ENCODE peak calls at places on chromosomes 1 and 21, in five cellular contexts. O is SK-N-SH, P is K562, V is IMR-90, K is HepG2. G is an unnamed sample.

GRCh38 chr1:115810609-115811008 is 30.3 kb downstream of the NHLH2 start:
- DNase-seq in P (no peak), O (no peak), V (no peak), K (no peak), G (no peak)

GRCh38 chr21:14591882-14592281 is 45.8 kb upstream of the SAMSN1 start:
- DNase-seq in K (no peak), V (no peak), O (no peak), P (no peak), G (no peak)

GRCh38 chr1:204990059-204990664 is 52.9 kb upstream of the CNTN2 start:
- DNase-seq in O (no peak), V (no peak), K (no peak), P (no peak), G (no peak)

GRCh38 chr1:32242341-32242851 is 4.6 kb upstream of the FAM167B start:
- DNase-seq in V (no peak), O (peak), K (no peak), P (no peak), G (no peak)

GRCh38 chr1:56061824-56062223 is 517.5 kb downstream of the PLPP3 start:
- DNase-seq in V (no peak), K (no peak), P (no peak), O (no peak), G (no peak)

GRCh38 chr1:239228451-239228850 is 157.9 kb upstream of the CHRM3 start:
- DNase-seq in K (no peak), O (no peak), V (no peak), P (no peak), G (no peak)

GRCh38 chr1:88847618-88848017 is 43.7 kb downstream of the GTF2B start:
- DNase-seq in V (no peak), O (no peak), P (no peak), K (no peak), G (no peak)

GRCh38 chr1:58649555-58649954 is 50.3 kb downstream of the MYSM1 start:
- DNase-seq in O (no peak), V (no peak), P (no peak), K (no peak), G (no peak)

GRCh38 chr1:205379056-205379455 is 22.3 kb upstream of the KLHDC8A start:
- DNase-seq in V (no peak), O (no peak), K (no peak), P (no peak), G (no peak)

GRCh38 chr1:109089242-109090015 is 1.1 kb upstream of the TMEM167B start:
- DNase-seq in K (peak), O (peak), P (peak), V (peak), G (peak)

GRCh38 chr1:228166170-228166936 is 749 bp downstream of the IBA57 start:
- DNase-seq in K (peak), P (peak), V (peak), O (peak), G (peak)

GRCh38 chr1:212771341-212771740 is 20.2 kb downstream of the NSL1 start:
- DNase-seq in P (no peak), V (no peak), O (no peak), K (no peak), G (no peak)

GRCh38 chr1:236748471-236748870 is 46.6 kb upstream of the MTR start:
- DNase-seq in K (no peak), V (no peak), O (no peak), P (no peak), G (no peak)

GRCh38 chr1:20530901-20531300 is 21.5 kb upstream of the FAM43B start:
- DNase-seq in V (no peak), O (no peak), P (no peak), K (no peak), G (peak)

GRCh38 chr1:10387611-10388386 is 11.1 kb upstream of the PGD start:
- DNase-seq in V (peak), P (peak), O (no peak), K (no peak), G (peak)

GRCh38 chr1:209732725-209733124 is 23.1 kb upstream of the TRAF3IP3 start:
- DNase-seq in P (no peak), K (no peak), V (no peak), O (no peak), G (no peak)

GRCh38 chr1:178052650-178053461 is 41.0 kb upstream of the RASAL2 start:
- DNase-seq in P (no peak), V (peak), K (peak), O (no peak), G (peak)

GRCh38 chr1:175208773-175209492 is 16.4 kb upstream of the KIAA0040 start:
- DNase-seq in P (no peak), K (no peak), V (no peak), O (no peak), G (no peak)

GRCh38 chr1:36157973-36158826 is 2.2 kb downstream of the MAP7D1 start:
- DNase-seq in K (no peak), O (no peak), P (no peak), V (no peak), G (no peak)

GRCh38 chr1:234620272-234620711 is 10.3 kb upstream of the IRF2BP2 start:
- DNase-seq in O (no peak), K (no peak), P (no peak), V (no peak), G (no peak)

GRCh38 chr1:165375623-165376022 is 19.1 kb upstream of the LMX1A start:
- DNase-seq in O (no peak), P (no peak), V (no peak), K (no peak), G (no peak)

GRCh38 chr1:87226341-87226760 is 102.3 kb upstream of the LMO4 start:
- DNase-seq in O (no peak), V (peak), P (no peak), K (peak), G (peak)

GRCh38 chr1:202349263-202349928 is 897 bp downstream of the PPP1R12B start:
- DNase-seq in P (peak), V (peak), K (peak), O (peak), G (peak)

GRCh38 chr1:235739631-235740030 is 90.0 kb upstream of the GNG4 start:
- DNase-seq in V (peak), K (no peak), P (no peak), O (no peak), G (no peak)

GRCh38 chr1:97006044-97006676 is 284.6 kb downstream of the PTBP2 start:
- DNase-seq in P (no peak), K (no peak), V (peak), O (no peak), G (no peak)

GRCh38 chr1:228100822-228101613 is 2.1 kb downstream of the C1orf35 start:
- DNase-seq in K (no peak), P (peak), O (peak), V (no peak), G (no peak)

GRCh38 chr1:100995196-100995983 is 30.2 kb downstream of the DPH5 start:
- DNase-seq in V (peak), O (no peak), K (no peak), P (no peak), G (no peak)

GRCh38 chr1:112509660-112510178 is 954 bp downstream of the WNT2B start:
- DNase-seq in K (no peak), O (no peak), P (no peak), V (no peak), G (no peak)

GRCh38 chr1:158329807-158330206 is 1.5 kb downstream of the CD1B start:
- DNase-seq in O (no peak), K (no peak), P (no peak), V (no peak), G (peak)

GRCh38 chr1:217482356-217483102 is 148.4 kb downstream of the GPATCH2 start:
- DNase-seq in P (no peak), O (no peak), K (no peak), V (peak), G (no peak)

GRCh38 chr1:204630460-204630905 is 55.1 kb downstream of the LRRN2 start:
- DNase-seq in P (peak), K (no peak), O (peak), V (no peak), G (no peak)

GRCh38 chr1:71660417-71660816 is 579.6 kb upstream of the ZRANB2 start:
- DNase-seq in P (no peak), O (no peak), V (peak), K (no peak), G (no peak)

GRCh38 chr1:20370628-20371200 is 80.0 kb downstream of the VWA5B1 start:
- DNase-seq in O (peak), K (no peak), P (no peak), V (no peak), G (no peak)

GRCh38 chr1:31238986-31239613 is 587 bp downstream of the NKAIN1 start:
- DNase-seq in P (no peak), K (no peak), O (peak), V (no peak), G (no peak)

GRCh38 chr1:99385852-99386251 is 121.6 kb downstream of the PLPPR4 start:
- DNase-seq in O (no peak), V (no peak), P (no peak), K (no peak), G (no peak)

GRCh38 chr1:67407498-67407897 is 22.7 kb downstream of the SERBP1 start:
- DNase-seq in P (no peak), K (no peak), O (no peak), V (peak), G (no peak)
- H3K27ac ChIP-seq in P (no peak), K (no peak), O (no peak), V (no peak), G (no peak)

DNA sequence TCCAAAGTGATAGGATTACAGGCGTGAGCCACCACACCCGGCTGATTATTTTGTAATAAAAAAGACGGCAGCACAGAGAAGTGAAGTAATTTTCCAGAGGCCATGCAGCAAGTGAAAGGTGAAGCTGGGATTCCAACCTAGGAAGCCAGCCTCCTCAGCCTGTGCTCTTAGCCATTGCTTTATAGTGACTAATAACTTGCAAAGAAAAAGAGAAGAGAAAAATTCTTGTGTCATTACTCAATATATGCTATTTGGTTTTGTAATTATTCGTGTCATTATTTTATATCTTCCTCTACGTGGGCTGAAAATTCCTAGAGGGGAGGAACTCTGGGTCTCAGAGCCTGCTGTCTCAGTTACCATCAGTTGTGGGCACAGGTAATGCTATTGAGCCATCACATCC is 1.6 kb upstream of the IER5 start:
- DNase-seq in K (no peak), O (no peak), P (no peak), V (peak), G (peak)
- TF ChIP-seq SMC3 in K (no peak), O (no peak), P (no peak), V (no peak), G (no peak)

GRCh38 chr1:27349784-27350672 is 8.2 kb downstream of the SYTL1 start:
- DNase-seq in P (no peak), O (peak), V (peak), K (no peak), G (peak)
- TF ChIP-seq USF2 in P (no peak), O (no peak), V (peak), K (no peak), G (no peak)

DNA sequence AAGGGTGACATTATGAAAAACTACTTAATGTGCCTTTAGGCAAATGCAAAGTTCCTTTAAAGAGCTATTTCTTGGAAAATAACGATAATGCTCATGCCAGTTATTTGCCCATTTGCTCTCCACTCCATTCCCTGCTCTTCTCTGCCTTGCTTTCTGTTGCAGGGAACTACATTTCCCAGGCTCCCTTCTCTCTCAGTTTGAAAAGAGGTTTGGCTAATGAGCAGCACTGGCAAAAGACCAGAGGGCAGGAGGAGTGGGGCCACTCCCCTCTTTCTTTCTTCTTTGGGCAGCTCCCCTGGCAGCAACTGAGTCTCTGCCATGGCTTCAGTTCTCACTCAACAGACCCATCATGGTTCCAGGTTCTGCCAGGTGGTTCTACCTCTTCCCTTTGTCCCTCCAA is 130.5 kb downstream of the RWDD3 start:
- DNase-seq in K (no peak), O (no peak), P (no peak), V (no peak), G (no peak)
- H3K27ac ChIP-seq in K (no peak), O (no peak), P (no peak), V (no peak), G (no peak)

GRCh38 chr1:143660354-143660941 is 311.3 kb downstream of the FAM72C start:
- DNase-seq in V (no peak), O (no peak), K (no peak), P (no peak), G (no peak)
- TF ChIP-seq SMC3 in V (no peak), O (no peak), K (no peak), P (no peak), G (no peak)

DNA sequence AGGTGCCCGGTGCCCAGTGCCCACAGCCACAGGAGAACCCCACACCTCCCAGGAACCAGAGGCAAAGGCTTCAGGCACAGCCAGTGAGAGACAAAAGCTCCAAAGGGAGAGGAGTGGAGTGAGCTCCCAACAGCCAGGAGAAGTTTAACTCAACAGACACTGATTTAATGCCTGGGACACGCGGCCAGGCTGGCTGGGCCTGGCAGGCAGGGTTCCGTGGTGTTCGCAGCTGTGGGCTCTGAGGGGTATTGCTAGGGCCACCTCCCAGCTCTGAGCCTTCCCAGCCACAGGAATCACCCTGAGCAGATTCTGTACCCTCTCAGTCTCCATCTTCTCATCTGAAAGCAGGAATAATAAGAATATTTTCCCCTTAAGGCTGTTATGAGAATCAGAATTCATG is 222.5 kb downstream of the NPHP4 start:
- DNase-seq in O (no peak), V (no peak), K (no peak), P (no peak), G (no peak)
- TF ChIP-seq USF2 in O (no peak), V (no peak), K (no peak), P (no peak), G (no peak)

GRCh38 chr1:64539279-64539678 is 69.3 kb downstream of the CACHD1 start:
- DNase-seq in O (no peak), K (no peak), P (no peak), V (no peak), G (no peak)
- H3K27ac ChIP-seq in O (peak), K (no peak), P (no peak), V (no peak), G (no peak)

DNA sequence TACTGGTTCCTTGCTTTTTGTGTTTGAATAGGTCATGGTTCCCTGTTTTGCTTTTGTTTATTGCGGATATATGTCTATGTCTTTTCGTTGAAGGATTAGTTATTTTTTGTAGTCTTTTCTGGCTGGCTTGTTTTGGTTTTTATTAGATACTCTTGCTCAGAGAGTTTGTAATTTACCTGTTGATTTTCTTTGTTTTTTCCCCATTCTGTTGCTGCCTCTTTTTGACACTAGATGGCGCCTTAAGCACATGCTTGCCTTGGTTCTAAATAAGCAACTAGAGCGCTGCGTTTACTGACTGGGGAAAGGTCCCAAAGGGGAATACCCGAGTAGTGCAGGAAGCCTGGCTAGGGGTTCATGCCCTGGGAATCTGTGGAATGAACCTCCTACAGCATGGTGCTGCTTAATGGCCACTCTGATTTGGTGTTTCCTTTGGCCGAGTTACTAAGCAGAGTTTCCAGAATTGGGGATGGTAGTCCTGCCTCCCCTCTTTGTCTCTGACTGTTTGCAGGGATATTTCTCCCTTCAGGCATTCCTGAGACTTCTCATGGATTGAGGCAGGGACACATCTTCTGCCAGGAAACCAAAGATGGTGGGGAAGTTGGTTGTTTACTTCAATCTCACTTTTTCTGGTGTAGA is 143.2 kb downstream of the PTPRU start:
- DNase-seq in K (peak), P (peak), O (peak), V (peak), G (peak)
- TF ChIP-seq SMC3 in K (peak), P (peak), O (peak), V (peak), G (peak)

GRCh38 chr1:8941906-8942305 is 3.8 kb upstream of the CA6 start:
- DNase-seq in K (peak), O (no peak), V (peak), P (no peak), G (peak)
- TF ChIP-seq USF2 in K (no peak), O (no peak), V (no peak), P (no peak), G (no peak)

DNA sequence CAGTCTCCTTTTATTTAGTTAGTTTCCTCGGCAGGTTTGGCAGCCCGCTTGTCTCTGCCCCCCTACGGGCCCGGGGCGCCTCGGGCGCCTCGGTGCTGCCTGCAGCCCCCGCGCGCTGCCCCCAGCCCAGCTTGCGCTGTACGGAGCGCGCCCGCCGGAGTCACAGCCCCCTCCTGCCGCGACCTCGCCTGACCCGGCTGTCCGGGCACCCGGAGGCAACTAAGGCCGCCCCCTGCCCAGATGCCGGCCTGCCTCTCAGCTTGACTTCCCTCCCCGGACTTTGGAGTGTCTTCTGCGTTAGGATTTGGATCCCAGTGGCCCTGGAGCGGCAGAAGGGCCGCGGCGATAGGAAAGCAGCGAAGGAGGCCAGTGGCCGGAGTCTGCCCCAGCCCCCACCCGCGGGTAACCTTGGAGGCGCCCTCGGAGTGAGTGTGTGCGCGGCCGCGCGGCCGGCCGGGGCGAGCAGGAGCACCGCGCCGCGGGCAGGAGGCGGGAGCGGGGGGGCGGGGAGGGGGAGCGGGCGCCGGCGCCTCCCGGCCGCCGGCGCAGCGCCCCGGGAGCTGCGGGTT is 7.6 kb downstream of the CDKN2C start:
- DNase-seq in P (peak), O (peak), V (peak), K (peak), G (no peak)
- H3K27ac ChIP-seq in P (peak), O (peak), V (peak), K (peak), G (peak)

G was measured in A549.